ENCODE peak calls at places on chromosomes 11 and 22, in six cellular contexts. One of them, this sample, is unnamed.

GRCh38 chr22:26956346-26956745 is 299.0 kb downstream of the MIAT start:
- DNase-seq in transverse colon: no peak
- DNase-seq in AG04449: no peak
- DNase-seq in astrocyte of the cerebellum: no peak
- DNase-seq in hepatocyte: no peak
- DNase-seq in uterus: no peak
- DNase-seq in this sample: no peak

GRCh38 chr11:92376146-92376599 is 151.6 kb downstream of the FAT3 start:
- DNase-seq in transverse colon: no peak
- DNase-seq in AG04449: peak; percentile 41
- DNase-seq in astrocyte of the cerebellum: peak; percentile 77
- DNase-seq in hepatocyte: peak; percentile 18
- DNase-seq in uterus: no peak
- DNase-seq in this sample: no peak

GRCh38 chr22:34800265-34800664 is 265.7 kb upstream of the ISX start:
- DNase-seq in transverse colon: no peak
- DNase-seq in AG04449: peak; percentile 38
- DNase-seq in astrocyte of the cerebellum: peak; percentile 29
- DNase-seq in hepatocyte: peak; percentile 57
- DNase-seq in uterus: no peak
- DNase-seq in this sample: no peak

GRCh38 chr11:67606150-67606476 is 623 bp upstream of the NDUFV1 start:
- DNase-seq in transverse colon: no peak
- DNase-seq in AG04449: no peak
- DNase-seq in astrocyte of the cerebellum: no peak
- DNase-seq in hepatocyte: peak; percentile 46
- DNase-seq in uterus: no peak
- DNase-seq in this sample: no peak

GRCh38 chr11:73272680-73273038 is 521 bp downstream of the P2RY6 start:
- DNase-seq in transverse colon: no peak
- DNase-seq in AG04449: no peak
- DNase-seq in astrocyte of the cerebellum: no peak
- DNase-seq in hepatocyte: no peak
- DNase-seq in uterus: no peak
- DNase-seq in this sample: no peak

GRCh38 chr11:506950-507726 is at the start of gene RNH1:
- DNase-seq in transverse colon: peak; percentile 99
- DNase-seq in AG04449: peak; percentile 49
- DNase-seq in astrocyte of the cerebellum: peak; percentile 80
- DNase-seq in hepatocyte: peak; percentile 99
- DNase-seq in uterus: peak; percentile 98
- DNase-seq in this sample: peak; percentile 100

GRCh38 chr11:78478536-78478935 is 60.9 kb upstream of the GAB2 start:
- DNase-seq in transverse colon: no peak
- DNase-seq in AG04449: no peak
- DNase-seq in astrocyte of the cerebellum: no peak
- DNase-seq in hepatocyte: no peak
- DNase-seq in uterus: no peak
- DNase-seq in this sample: no peak

GRCh38 chr11:108307751-108308150 is 84.9 kb downstream of the ATM start:
- DNase-seq in transverse colon: no peak
- DNase-seq in AG04449: no peak
- DNase-seq in astrocyte of the cerebellum: no peak
- DNase-seq in hepatocyte: no peak
- DNase-seq in uterus: no peak
- DNase-seq in this sample: no peak

GRCh38 chr11:36340909-36341308 is 44.8 kb downstream of the PRR5L start:
- DNase-seq in transverse colon: no peak
- DNase-seq in AG04449: no peak
- DNase-seq in astrocyte of the cerebellum: no peak
- DNase-seq in hepatocyte: no peak
- DNase-seq in uterus: no peak
- DNase-seq in this sample: no peak

GRCh38 chr11:35138606-35138948 is 394 bp upstream of the CD44 start:
- DNase-seq in transverse colon: no peak
- DNase-seq in AG04449: no peak
- DNase-seq in astrocyte of the cerebellum: no peak
- DNase-seq in hepatocyte: no peak
- DNase-seq in uterus: no peak
- DNase-seq in this sample: no peak

GRCh38 chr11:86138958-86139357 is 70.1 kb upstream of the PICALM start:
- DNase-seq in transverse colon: no peak
- DNase-seq in AG04449: no peak
- DNase-seq in astrocyte of the cerebellum: no peak
- DNase-seq in hepatocyte: no peak
- DNase-seq in uterus: no peak
- DNase-seq in this sample: peak; percentile 52

GRCh38 chr11:115081972-115082371 is 403.6 kb downstream of the NXPE2 start:
- DNase-seq in transverse colon: no peak
- DNase-seq in AG04449: no peak
- DNase-seq in astrocyte of the cerebellum: no peak
- DNase-seq in hepatocyte: no peak
- DNase-seq in uterus: no peak
- DNase-seq in this sample: no peak

GRCh38 chr11:72189448-72190250 is 2.3 kb upstream of the FOLR1 start:
- DNase-seq in transverse colon: no peak
- DNase-seq in AG04449: no peak
- DNase-seq in astrocyte of the cerebellum: no peak
- DNase-seq in hepatocyte: peak; percentile 46
- DNase-seq in uterus: no peak
- DNase-seq in this sample: no peak

GRCh38 chr11:12692238-12693074 is 18.2 kb downstream of the TEAD1 start:
- DNase-seq in transverse colon: peak; percentile 92
- DNase-seq in AG04449: peak; percentile 63
- DNase-seq in astrocyte of the cerebellum: peak; percentile 97
- DNase-seq in hepatocyte: peak; percentile 91
- DNase-seq in uterus: peak; percentile 97
- DNase-seq in this sample: no peak

DNA sequence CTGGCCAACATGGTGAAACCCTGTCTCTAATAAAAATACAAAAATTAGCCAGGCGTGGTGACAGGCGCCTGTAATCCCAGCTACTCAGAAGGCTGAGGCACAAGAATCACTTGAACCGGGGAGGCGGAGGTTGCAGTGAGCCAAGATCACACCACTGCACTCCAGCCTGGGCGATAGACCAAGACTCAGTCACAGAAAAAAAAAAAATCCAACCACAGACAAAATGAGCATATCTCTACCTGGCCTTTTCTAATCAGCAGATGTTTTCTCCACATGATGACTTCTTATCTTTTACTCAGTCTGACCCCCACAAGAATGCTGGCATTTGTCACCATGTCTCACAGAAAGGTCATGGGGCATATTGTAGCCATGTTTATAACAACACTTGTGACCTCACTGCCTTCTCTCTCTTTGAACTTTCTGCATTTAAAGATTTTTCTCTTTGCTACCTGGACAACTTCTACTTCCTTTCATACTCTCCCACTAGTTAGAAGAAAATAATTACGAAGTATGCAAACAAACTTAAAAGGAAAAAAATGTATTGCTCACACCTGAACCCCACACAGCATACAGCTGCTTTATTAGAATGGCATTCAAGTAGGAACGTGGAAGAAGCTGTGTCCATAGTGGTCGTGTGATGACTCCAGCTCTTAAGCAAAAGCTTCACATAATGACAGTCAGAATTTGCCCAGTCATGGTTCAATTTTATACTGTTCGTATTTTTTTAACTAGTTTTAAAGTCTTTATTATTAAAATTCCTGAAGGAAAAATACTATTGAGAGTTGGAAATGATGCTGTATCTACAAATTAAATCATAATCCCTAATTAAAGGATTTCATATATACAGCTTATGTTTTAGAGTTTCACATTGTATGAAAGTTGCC is 65.4 kb downstream of the ZC3H12C start:
- DNase-seq in transverse colon: no peak
- DNase-seq in AG04449: no peak
- DNase-seq in astrocyte of the cerebellum: no peak
- DNase-seq in hepatocyte: no peak
- DNase-seq in uterus: no peak
- DNase-seq in this sample: no peak
- TF ChIP-seq CTCF in transverse colon: no peak
- TF ChIP-seq CTCF in AG04449: no peak
- TF ChIP-seq CTCF in astrocyte of the cerebellum: no peak
- TF ChIP-seq CTCF in hepatocyte: no peak
- TF ChIP-seq CTCF in uterus: no peak
- TF ChIP-seq CTCF in this sample: no peak

DNA sequence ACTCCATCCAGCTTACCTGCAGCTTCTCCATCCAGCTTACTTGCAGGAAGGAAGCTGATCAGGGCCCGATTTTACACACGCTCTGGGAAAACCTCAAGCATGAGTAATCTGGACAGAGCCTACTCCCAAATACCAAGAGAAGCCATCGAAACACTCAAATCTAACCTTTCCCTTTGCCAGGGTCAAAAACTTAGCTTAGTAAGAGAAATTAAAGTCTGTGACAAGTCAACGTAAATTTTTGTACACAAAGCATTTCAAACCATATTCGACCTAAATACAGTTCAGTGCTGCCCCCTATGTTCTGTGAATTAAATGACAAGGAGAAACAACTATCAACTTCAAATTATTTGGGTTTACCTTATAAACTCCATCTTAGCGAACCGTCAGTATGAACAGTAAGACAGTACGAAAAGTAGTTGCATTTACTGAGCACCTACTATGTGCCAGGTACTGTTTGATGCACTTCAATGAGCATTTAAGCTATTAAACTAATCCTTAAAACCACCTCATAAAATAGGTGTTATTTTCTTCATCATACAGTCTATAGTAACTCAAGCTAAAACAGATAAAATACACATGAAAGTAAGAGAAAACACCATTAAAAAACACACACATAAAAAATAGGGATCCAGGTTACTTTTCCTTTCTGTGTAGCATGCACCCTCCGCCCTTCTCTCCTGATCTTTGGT is 36.9 kb downstream of the ARFGAP3 start:
- DNase-seq in transverse colon: no peak
- DNase-seq in AG04449: peak; percentile 59
- DNase-seq in astrocyte of the cerebellum: peak; percentile 55
- DNase-seq in hepatocyte: peak; percentile 49
- DNase-seq in uterus: no peak
- DNase-seq in this sample: no peak
- TF ChIP-seq CTCF in transverse colon: no peak
- TF ChIP-seq CTCF in AG04449: peak; percentile 40
- TF ChIP-seq CTCF in astrocyte of the cerebellum: peak; percentile 43
- TF ChIP-seq CTCF in hepatocyte: peak; percentile 52
- TF ChIP-seq CTCF in uterus: peak; percentile 49
- TF ChIP-seq CTCF in this sample: no peak

GRCh38 chr11:77107950-77108349 is 5.3 kb downstream of the OMP start:
- DNase-seq in transverse colon: peak; percentile 69
- DNase-seq in AG04449: peak; percentile 65
- DNase-seq in astrocyte of the cerebellum: peak; percentile 68
- DNase-seq in hepatocyte: peak; percentile 69
- DNase-seq in uterus: peak; percentile 55
- DNase-seq in this sample: no peak
- TF ChIP-seq CTCF in transverse colon: no peak
- TF ChIP-seq CTCF in AG04449: no peak
- TF ChIP-seq CTCF in astrocyte of the cerebellum: no peak
- TF ChIP-seq CTCF in hepatocyte: no peak
- TF ChIP-seq CTCF in uterus: no peak
- TF ChIP-seq CTCF in this sample: no peak

GRCh38 chr22:42277988-42278776 is 7.7 kb upstream of the TCF20 start:
- DNase-seq in transverse colon: no peak
- DNase-seq in AG04449: no peak
- DNase-seq in astrocyte of the cerebellum: no peak
- DNase-seq in hepatocyte: peak; percentile 54
- DNase-seq in uterus: no peak
- DNase-seq in this sample: no peak
- TF ChIP-seq CTCF in transverse colon: no peak
- TF ChIP-seq CTCF in AG04449: peak; percentile 12
- TF ChIP-seq CTCF in astrocyte of the cerebellum: peak; percentile 33
- TF ChIP-seq CTCF in hepatocyte: peak; percentile 41
- TF ChIP-seq CTCF in uterus: no peak
- TF ChIP-seq CTCF in this sample: peak; percentile 36

DNA sequence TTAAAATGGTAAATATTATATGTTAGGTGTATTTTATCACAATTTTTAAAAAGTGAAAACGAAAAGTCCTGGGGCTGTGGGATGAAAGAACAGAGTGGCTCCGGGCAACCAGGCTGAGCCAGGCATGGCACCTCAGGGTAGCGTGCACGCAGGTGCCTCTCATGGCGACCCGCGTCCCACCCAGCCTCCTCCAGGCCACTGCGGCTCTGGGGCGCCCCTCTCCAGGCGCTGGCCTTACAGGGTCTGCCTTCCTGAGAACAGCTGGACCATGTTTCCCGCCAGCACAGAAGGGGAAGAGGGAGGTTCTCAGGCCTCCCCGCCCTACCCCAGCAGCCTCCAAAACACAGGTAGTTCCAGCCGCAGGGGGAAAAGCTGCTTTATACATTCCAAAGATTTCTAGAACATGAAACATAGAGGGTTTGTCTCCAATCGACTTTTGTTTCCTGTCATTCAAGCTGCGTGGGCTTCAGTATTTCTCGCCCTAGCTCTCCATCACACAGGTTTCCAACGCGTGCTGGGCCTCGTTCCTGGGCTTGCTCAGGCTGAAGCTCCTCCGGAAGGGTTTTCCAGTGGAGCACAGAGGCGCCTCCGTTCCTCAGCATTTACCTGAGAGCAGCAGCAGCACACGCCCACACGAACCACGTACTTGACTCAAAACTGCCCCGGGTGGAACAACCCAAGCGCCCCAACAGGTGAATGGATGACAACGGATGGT is 10.5 kb downstream of the EHD1 start:
- DNase-seq in transverse colon: no peak
- DNase-seq in AG04449: no peak
- DNase-seq in astrocyte of the cerebellum: no peak
- DNase-seq in hepatocyte: no peak
- DNase-seq in uterus: no peak
- DNase-seq in this sample: no peak
- TF ChIP-seq CTCF in transverse colon: no peak
- TF ChIP-seq CTCF in AG04449: no peak
- TF ChIP-seq CTCF in astrocyte of the cerebellum: no peak
- TF ChIP-seq CTCF in hepatocyte: no peak
- TF ChIP-seq CTCF in uterus: no peak
- TF ChIP-seq CTCF in this sample: no peak

GRCh38 chr11:63020671-63021255 is 5.1 kb upstream of the SLC22A8 start:
- DNase-seq in transverse colon: no peak
- DNase-seq in AG04449: no peak
- DNase-seq in astrocyte of the cerebellum: no peak
- DNase-seq in hepatocyte: no peak
- DNase-seq in uterus: no peak
- DNase-seq in this sample: no peak
- TF ChIP-seq CTCF in transverse colon: peak; percentile 10
- TF ChIP-seq CTCF in AG04449: peak; percentile 30
- TF ChIP-seq CTCF in astrocyte of the cerebellum: peak; percentile 38
- TF ChIP-seq CTCF in hepatocyte: peak; percentile 29
- TF ChIP-seq CTCF in uterus: no peak
- TF ChIP-seq CTCF in this sample: peak; percentile 45